ENCODE peak calls at places on chromosomes 4 and X, in five cellular contexts. R is tibial nerve; E is mesendoderm; D is CD4-positive, alpha-beta memory T cell; Q is upper lobe of right lung. C is an unnamed sample. For H3K4me1, the result is how much of the 10 kb centered on the place peaks cover.

GRCh38 chrX:136692271-136692670 is 44.3 kb downstream of the CD40LG start:
- DNase-seq in R (no peak), E (no peak), D (no peak), Q (no peak), C (no peak)

GRCh38 chr4:141730805-141731204 is 94.4 kb downstream of the IL15 start:
- DNase-seq in R (no peak), E (no peak), D (no peak), Q (no peak), C (no peak)

GRCh38 chr4:121668368-121669162 is 28.2 kb downstream of the ANXA5 start:
- DNase-seq in R (no peak), E (no peak), D (no peak), Q (no peak), C (no peak)

GRCh38 chrX:119004920-119005524 is 30.6 kb downstream of the LONRF3 start:
- DNase-seq in R (peak), E (peak), D (peak), Q (peak), C (peak)

GRCh38 chr4:129231907-129232626 is 136.1 kb downstream of the C4orf33 start:
- DNase-seq in R (no peak), E (no peak), D (no peak), Q (no peak), C (no peak)

GRCh38 chr4:152352645-152353116 is 183.2 kb downstream of the FBXW7 start:
- DNase-seq in R (peak), E (peak), D (no peak), Q (no peak), C (no peak)

GRCh38 chr4:148112231-148112982 is 329.8 kb downstream of the NR3C2 start:
- DNase-seq in R (no peak), E (peak), D (no peak), Q (no peak), C (no peak)

GRCh38 chr4:121693450-121693849 is 3.3 kb downstream of the ANXA5 start:
- DNase-seq in R (no peak), E (no peak), D (no peak), Q (no peak), C (no peak)

GRCh38 chrX:43068639-43069038 is 290.7 kb upstream of the PPP1R2C start:
- DNase-seq in R (no peak), E (no peak), D (no peak), Q (no peak), C (no peak)

GRCh38 chr4:17780461-17781071 is 855 bp downstream of the FAM184B start:
- DNase-seq in R (no peak), E (peak), D (no peak), Q (no peak), C (no peak)

GRCh38 chr4:87478732-87479250 is 50.4 kb downstream of the SPARCL1 start:
- DNase-seq in R (no peak), E (no peak), D (no peak), Q (no peak), C (no peak)
- H3K27ac ChIP-seq in R (no peak), E (no peak), D (no peak), Q (no peak), C (no peak)

DNA sequence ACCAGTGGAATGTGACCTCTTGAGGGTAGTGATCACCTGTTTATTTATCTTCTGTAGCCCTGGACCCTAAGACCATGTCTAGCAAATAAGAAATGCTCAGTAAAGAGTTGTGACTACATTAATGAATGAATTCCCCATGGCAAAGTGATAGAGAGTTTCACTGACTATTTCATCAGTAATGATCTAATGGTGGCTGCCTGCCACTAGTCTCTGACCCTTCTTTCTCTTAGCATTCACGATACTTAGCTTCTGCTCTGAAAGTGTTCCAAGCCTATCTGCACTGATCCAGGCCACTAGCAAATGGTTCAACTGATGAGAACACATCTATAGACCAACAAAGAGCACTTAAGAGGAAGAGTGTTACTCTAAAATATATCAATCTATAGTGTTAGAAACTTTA is 50.0 kb upstream of the RASGEF1B start:
- DNase-seq in R (no peak), E (no peak), D (no peak), Q (no peak), C (no peak)
- H3K4me1 ChIP-seq in R (under half), E (under half), D (under half), Q (under half), C (under half)

GRCh38 chr4:114316789-114317188 is 281.8 kb upstream of the UGT8 start:
- DNase-seq in R (no peak), E (no peak), D (no peak), Q (no peak), C (no peak)

GRCh38 chr4:114312349-114312748 is 286.3 kb upstream of the UGT8 start:
- DNase-seq in R (no peak), E (no peak), D (no peak), Q (no peak), C (no peak)

GRCh38 chr4:114317564-114317963 is 281.0 kb upstream of the UGT8 start:
- DNase-seq in R (no peak), E (no peak), D (no peak), Q (no peak), C (no peak)

GRCh38 chr4:114320126-114320525 is 278.5 kb upstream of the UGT8 start:
- DNase-seq in R (no peak), E (no peak), D (no peak), Q (no peak), C (no peak)

DNA sequence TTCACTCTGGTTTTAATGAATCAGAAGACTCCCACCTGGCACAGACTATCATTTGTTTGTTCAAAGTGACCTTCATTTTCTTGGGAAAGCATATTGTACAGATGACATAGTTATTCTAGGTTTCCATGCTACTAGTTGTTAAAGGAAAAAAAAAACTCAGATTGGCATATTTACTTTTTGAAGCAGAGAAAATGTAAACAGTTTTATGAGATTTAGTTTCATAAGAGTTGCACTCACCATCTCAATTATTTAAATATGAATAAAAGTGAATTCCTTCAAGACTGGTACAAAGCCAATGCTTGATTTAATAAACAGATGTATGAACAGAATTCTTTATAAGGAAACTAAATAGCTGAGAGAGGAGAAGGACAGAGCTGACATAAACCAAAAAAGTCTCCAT is 280.3 kb upstream of the UGT8 start:
- DNase-seq in R (no peak), E (no peak), D (no peak), Q (no peak), C (no peak)
- H3K27ac ChIP-seq in R (no peak), E (no peak), D (no peak), Q (no peak), C (no peak)

GRCh38 chr4:77599378-77599777 is 6.2 kb upstream of the CXCL13 start:
- DNase-seq in R (no peak), E (peak), D (no peak), Q (no peak), C (no peak)

GRCh38 chr4:77605210-77605902 is at the start of gene CXCL13:
- DNase-seq in R (no peak), E (no peak), D (no peak), Q (no peak), C (no peak)

GRCh38 chr4:77595361-77595973 is 10.2 kb upstream of the CXCL13 start:
- DNase-seq in R (no peak), E (no peak), D (no peak), Q (no peak), C (no peak)

GRCh38 chr4:77601614-77602187 is 3.9 kb upstream of the CXCL13 start:
- DNase-seq in R (no peak), E (no peak), D (no peak), Q (no peak), C (no peak)

DNA sequence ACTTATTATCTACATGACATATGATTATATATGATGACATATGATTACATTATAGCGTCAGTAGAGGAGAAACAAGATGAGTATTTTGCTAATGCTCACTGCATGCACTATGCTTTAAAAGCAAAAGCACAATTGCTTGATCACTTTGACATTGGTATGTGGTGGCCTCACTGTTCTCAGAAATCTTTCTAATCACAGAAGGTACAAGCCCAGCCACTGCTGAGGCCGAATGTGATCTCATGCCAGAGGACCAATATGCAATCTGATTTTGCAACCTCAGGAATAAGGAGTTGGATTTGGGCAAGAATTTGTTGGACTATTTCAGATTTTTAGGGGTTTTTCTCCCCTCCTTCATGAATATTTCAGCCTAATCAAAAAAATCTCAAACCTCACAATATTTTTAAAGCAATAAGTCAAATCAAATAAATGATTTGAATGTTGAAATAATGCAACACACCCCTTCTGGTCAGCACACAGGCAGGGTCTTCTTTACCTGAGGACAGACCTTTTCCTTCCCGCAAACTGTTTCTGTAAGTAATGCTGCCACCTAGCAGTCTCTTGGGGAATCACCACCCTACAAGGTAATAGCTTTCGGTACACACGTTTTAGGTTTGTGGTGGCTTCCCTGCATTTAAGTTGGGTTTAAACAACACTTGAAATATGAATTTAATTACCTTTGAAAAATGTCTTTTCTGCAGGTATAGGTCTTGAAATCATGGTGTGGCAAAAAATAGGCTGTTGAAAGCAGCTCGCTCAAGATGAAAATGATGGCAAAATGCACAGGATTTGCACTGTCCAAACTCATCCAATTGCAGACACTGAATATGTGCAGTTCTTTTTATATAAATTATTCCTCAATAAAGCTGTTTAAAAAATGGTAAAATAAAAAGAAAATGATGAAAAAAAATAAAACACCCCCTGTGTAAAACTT is 4.8 kb upstream of the CXCL13 start:
- DNase-seq in R (peak), E (peak), D (peak), Q (no peak), C (no peak)
- H3K4me1 ChIP-seq in R (under half), E (under half), D (under half), Q (under half), C (under half)

C was measured in CD8-positive, alpha-beta memory T cell.